ENCODE peak calls at places on chromosomes 3 and 15, in six cellular contexts. H is thyroid gland, I is NT2/D1, S is ovary, G is A673, A is GM23248. D is an unnamed sample.

GRCh38 chr3:120393761-120394160 is 44.6 kb upstream of the LRRC58 start:
- DNase-seq in S (no peak), I (no peak), H (no peak), A (no peak), G (no peak), D (no peak)

GRCh38 chr3:71369733-71370391 is 213.7 kb downstream of the FOXP1 start:
- DNase-seq in G (no peak), I (no peak), S (no peak), H (no peak), A (peak; percentile 58), D (no peak)

GRCh38 chr3:52891615-52892081 is 5.7 kb downstream of the STIMATE start:
- DNase-seq in G (no peak), A (peak; percentile 84), I (no peak), H (no peak), S (no peak), D (no peak)

GRCh38 chr3:185724761-185725160 is 100.1 kb downstream of the IGF2BP2 start:
- DNase-seq in I (no peak), H (no peak), S (no peak), A (peak; percentile 64), G (no peak), D (no peak)

GRCh38 chr3:104396974-104397669 is 969.6 kb upstream of the ALCAM start:
- DNase-seq in G (no peak), I (no peak), A (peak; percentile 9), S (no peak), H (no peak), D (no peak)

GRCh38 chr3:158539414-158540014 is 31.5 kb upstream of the MLF1 start:
- DNase-seq in G (peak; percentile 59), S (peak; percentile 21), I (peak; percentile 36), A (peak; percentile 68), H (peak; percentile 20), D (no peak)

GRCh38 chr3:46965151-46965550 is 11.4 kb downstream of the CCDC12 start:
- DNase-seq in S (no peak), H (peak; percentile 79), I (no peak), G (no peak), A (no peak), D (no peak)

GRCh38 chr15:73190189-73190601 is 137.9 kb downstream of the NEO1 start:
- DNase-seq in G (peak; percentile 30), A (peak; percentile 63), H (no peak), I (no peak), S (no peak), D (no peak)

GRCh38 chr3:126683506-126683905 is 20.5 kb upstream of the CHCHD6 start:
- DNase-seq in G (no peak), H (no peak), I (no peak), S (no peak), A (no peak), D (no peak)

GRCh38 chr3:30259730-30260129 is 346.7 kb upstream of the TGFBR2 start:
- DNase-seq in H (no peak), S (no peak), A (no peak), G (no peak), I (no peak), D (no peak)

GRCh38 chr3:78606756-78607155 is 1161.0 kb downstream of the ROBO1 start:
- DNase-seq in A (no peak), I (no peak), S (no peak), H (no peak), G (no peak), D (no peak)

GRCh38 chr15:38853608-38854007 is 289.0 kb upstream of the RASGRP1 start:
- DNase-seq in S (no peak), G (peak; percentile 35), A (peak; percentile 54), H (no peak), I (peak; percentile 16), D (peak; percentile 53)

GRCh38 chr15:62742409-62743171 is 300.0 kb upstream of the TPM1 start:
- DNase-seq in G (peak; percentile 79), H (peak; percentile 77), S (peak; percentile 66), A (peak; percentile 97), I (peak; percentile 65), D (peak; percentile 60)

GRCh38 chr15:91040851-91041250 is 18.5 kb upstream of the VPS33B start:
- DNase-seq in A (no peak), G (no peak), S (no peak), H (no peak), I (no peak), D (no peak)

GRCh38 chr15:91882858-91883586 is 29.5 kb downstream of the SLCO3A1 start:
- DNase-seq in G (no peak), A (peak; percentile 23), I (no peak), S (no peak), H (no peak), D (no peak)

GRCh38 chr3:188246905-188247304 is 92.9 kb downstream of the LPP start:
- DNase-seq in S (no peak), I (no peak), H (no peak), G (no peak), A (no peak), D (no peak)

GRCh38 chr15:81886080-81886479 is 159.7 kb downstream of the MEX3B start:
- DNase-seq in S (no peak), A (no peak), G (no peak), H (no peak), I (no peak), D (no peak)

GRCh38 chr15:73232771-73233170 is 136.0 kb downstream of the HCN4 start:
- DNase-seq in H (no peak), A (no peak), I (no peak), S (no peak), G (no peak), D (no peak)

GRCh38 chr3:3772920-3773319 is 26.3 kb upstream of the LRRN1 start:
- DNase-seq in G (no peak), I (no peak), H (no peak), S (no peak), A (no peak), D (no peak)

GRCh38 chr3:13353936-13354542 is 66.1 kb downstream of the NUP210 start:
- DNase-seq in I (no peak), G (no peak), A (peak; percentile 57), S (no peak), H (no peak), D (no peak)

GRCh38 chr3:129608936-129609590 is 2.6 kb upstream of the PLXND1 start:
- DNase-seq in I (no peak), G (no peak), S (no peak), A (no peak), H (no peak), D (no peak)

GRCh38 chr3:169879013-169879412 is 9.3 kb upstream of the LRRC31 start:
- DNase-seq in I (no peak), H (no peak), S (no peak), A (peak; percentile 13), G (no peak), D (no peak)

GRCh38 chr3:155154255-155154654 is 74.1 kb downstream of the MME start:
- DNase-seq in I (no peak), G (no peak), A (no peak), H (no peak), S (no peak), D (no peak)

GRCh38 chr3:129428382-129429079 is at the start of gene EFCAB12:
- DNase-seq in G (peak; percentile 97), A (peak; percentile 97), H (peak; percentile 97), I (peak; percentile 94), S (peak; percentile 97), D (peak; percentile 74)

GRCh38 chr3:30161370-30161769 is 445.0 kb upstream of the TGFBR2 start:
- DNase-seq in I (no peak), A (peak; percentile 58), H (peak; percentile 46), S (no peak), G (no peak), D (no peak)

GRCh38 chr15:33242165-33242564 is 47.7 kb upstream of the FMN1 start:
- DNase-seq in S (no peak), A (peak; percentile 83), H (peak; percentile 75), I (no peak), G (no peak), D (no peak)

GRCh38 chr15:68743256-68743655 is 77.4 kb downstream of the ANP32A start:
- DNase-seq in H (no peak), I (no peak), S (no peak), A (no peak), G (no peak), D (peak; percentile 14)

GRCh38 chr15:92797168-92798052 is 102.7 kb upstream of the CHD2 start:
- DNase-seq in H (no peak), S (no peak), I (peak; percentile 67), A (peak; percentile 82), G (peak; percentile 85), D (no peak)

DNA sequence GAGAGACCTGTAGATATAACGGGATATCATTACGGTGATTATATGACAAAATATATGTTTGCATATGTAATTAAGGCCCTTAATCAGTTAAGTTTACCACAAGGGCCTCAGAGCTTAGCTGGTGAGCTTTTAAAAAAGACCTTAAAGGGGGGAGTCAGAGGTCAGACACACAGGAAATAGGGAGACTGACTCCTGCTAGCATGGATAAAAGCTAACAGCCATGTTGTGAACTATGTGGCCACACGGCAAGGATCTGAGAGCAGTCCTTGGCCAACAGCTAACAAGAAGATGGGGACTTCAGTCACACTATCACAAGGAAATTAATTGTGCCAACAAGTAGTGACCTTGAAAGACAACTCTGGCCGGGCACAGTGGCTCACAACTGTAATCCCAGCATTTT is 3.1 kb downstream of the STAG1 start:
- DNase-seq in A (no peak), I (no peak), H (no peak), S (no peak), G (no peak), D (no peak)
- H3K4me3 ChIP-seq in A (peak overlapping the region; percentile 92), I (no peak overlapping the region), H (no peak overlapping the region), S (no peak overlapping the region), G (no peak overlapping the region), D (no peak overlapping the region)

GRCh38 chr3:194281306-194281705 is 69.8 kb downstream of the CPN2 start:
- DNase-seq in H (no peak), S (no peak), G (no peak), A (no peak), I (no peak), D (no peak)
- H3K4me1 ChIP-seq in H (peaks cover 40% of the 10 kb centered on the region), S (peaks cover 35% of the 10 kb centered on the region), G (peaks cover 24% of the 10 kb centered on the region), A (peaks cover 34% of the 10 kb centered on the region), I (peaks cover 13% of the 10 kb centered on the region), D (peaks cover 12% of the 10 kb centered on the region)

GRCh38 chr3:107063351-107063750 is 313.9 kb upstream of the CCDC54 start:
- DNase-seq in S (no peak), G (peak; percentile 44), A (peak; percentile 41), H (no peak), I (no peak), D (no peak)
- H3K9me3 ChIP-seq in S (no peaks in the 10 kb centered on the region), G (no peaks in the 10 kb centered on the region), A (no peaks in the 10 kb centered on the region), H (no peaks in the 10 kb centered on the region), I (peaks cover 15% of the 10 kb centered on the region), D (peaks cover 2% of the 10 kb centered on the region)

GRCh38 chr15:22954798-22955543 is 25.2 kb downstream of the CYFIP1 start:
- DNase-seq in I (no peak), S (no peak), A (no peak), G (no peak), H (no peak), D (no peak)

GRCh38 chr15:22955544-22956085 is 24.6 kb downstream of the CYFIP1 start:
- DNase-seq in S (no peak), A (no peak), H (no peak), G (no peak), I (no peak), D (no peak)

GRCh38 chr15:22956257-22956979 is 23.8 kb downstream of the CYFIP1 start:
- DNase-seq in G (no peak), S (peak; percentile 58), H (no peak), A (no peak), I (no peak), D (no peak)

GRCh38 chr15:22958487-22959280 is 21.5 kb downstream of the CYFIP1 start:
- DNase-seq in G (no peak), S (no peak), A (no peak), I (no peak), H (no peak), D (no peak)

DNA sequence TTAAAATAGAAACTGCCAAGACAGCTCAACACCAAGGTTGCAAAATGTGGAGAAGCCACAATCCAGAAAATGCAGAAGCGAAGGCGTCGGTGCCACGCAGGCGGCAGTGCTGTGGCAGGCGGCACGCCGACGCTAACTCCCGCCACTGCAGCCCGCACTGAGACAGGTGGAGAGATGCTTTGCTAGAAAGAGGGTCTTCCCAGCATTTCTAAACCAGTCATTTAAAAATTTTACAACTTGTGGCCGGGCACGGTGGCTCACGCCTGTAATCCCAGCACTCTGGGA is 23.2 kb downstream of the CYFIP1 start:
- DNase-seq in I (no peak), G (no peak), A (no peak), S (no peak), H (no peak), D (no peak)
- H3K4me3 ChIP-seq in I (no peak overlapping the region), G (no peak overlapping the region), A (no peak overlapping the region), S (no peak overlapping the region), H (no peak overlapping the region), D (no peak overlapping the region)

D was measured in SJSA1.